ENCODE peak calls at places on chromosomes 2 and 18, in six cellular contexts. One of them, this sample, is unnamed.

GRCh38 chr2:186052930-186053329 is 314.3 kb downstream of the FSIP2 start:
- DNase-seq in body of pancreas: no peak
- DNase-seq in hepatocyte: no peak
- DNase-seq in A549: no peak
- DNase-seq in astrocyte of the spinal cord: no peak
- DNase-seq in cardiac muscle cell: no peak
- DNase-seq in this sample: no peak

GRCh38 chr2:68687018-68687417 is 43.6 kb downstream of the PROKR1 start:
- DNase-seq in body of pancreas: no peak
- DNase-seq in hepatocyte: no peak
- DNase-seq in A549: no peak
- DNase-seq in astrocyte of the spinal cord: no peak
- DNase-seq in cardiac muscle cell: no peak
- DNase-seq in this sample: no peak

GRCh38 chr18:7452331-7452730 is 114.8 kb upstream of the PTPRM start:
- DNase-seq in body of pancreas: peak
- DNase-seq in hepatocyte: peak
- DNase-seq in A549: peak
- DNase-seq in astrocyte of the spinal cord: peak
- DNase-seq in cardiac muscle cell: peak
- DNase-seq in this sample: no peak

GRCh38 chr18:78240867-78241266 is 738.8 kb upstream of the SALL3 start:
- DNase-seq in body of pancreas: no peak
- DNase-seq in hepatocyte: no peak
- DNase-seq in A549: no peak
- DNase-seq in astrocyte of the spinal cord: no peak
- DNase-seq in cardiac muscle cell: no peak
- DNase-seq in this sample: no peak

GRCh38 chr2:28004086-28004485 is 113.6 kb downstream of the BABAM2 start:
- DNase-seq in body of pancreas: no peak
- DNase-seq in hepatocyte: no peak
- DNase-seq in A549: no peak
- DNase-seq in astrocyte of the spinal cord: peak
- DNase-seq in cardiac muscle cell: peak
- DNase-seq in this sample: peak

GRCh38 chr2:150485871-150486538 is 1.5 kb downstream of the RND3 start:
- DNase-seq in body of pancreas: peak
- DNase-seq in hepatocyte: peak
- DNase-seq in A549: peak
- DNase-seq in astrocyte of the spinal cord: peak
- DNase-seq in cardiac muscle cell: peak
- DNase-seq in this sample: no peak

GRCh38 chr2:64516651-64517510 is 7.2 kb upstream of the AFTPH start:
- DNase-seq in body of pancreas: no peak
- DNase-seq in hepatocyte: no peak
- DNase-seq in A549: no peak
- DNase-seq in astrocyte of the spinal cord: no peak
- DNase-seq in cardiac muscle cell: no peak
- DNase-seq in this sample: no peak

GRCh38 chr2:37920570-37920969 is 4.5 kb upstream of the RMDN2 start:
- DNase-seq in body of pancreas: no peak
- DNase-seq in hepatocyte: no peak
- DNase-seq in A549: no peak
- DNase-seq in astrocyte of the spinal cord: peak
- DNase-seq in cardiac muscle cell: peak
- DNase-seq in this sample: peak

GRCh38 chr18:49690307-49690706 is 123.0 kb downstream of the ACAA2 start:
- DNase-seq in body of pancreas: no peak
- DNase-seq in hepatocyte: no peak
- DNase-seq in A549: no peak
- DNase-seq in astrocyte of the spinal cord: peak
- DNase-seq in cardiac muscle cell: peak
- DNase-seq in this sample: peak

GRCh38 chr2:20693317-20693716 is 26.4 kb downstream of the GDF7 start:
- DNase-seq in body of pancreas: no peak
- DNase-seq in hepatocyte: no peak
- DNase-seq in A549: no peak
- DNase-seq in astrocyte of the spinal cord: no peak
- DNase-seq in cardiac muscle cell: no peak
- DNase-seq in this sample: no peak

GRCh38 chr2:172103471-172104292 is 982 bp upstream of the DLX2 start:
- DNase-seq in body of pancreas: peak
- DNase-seq in hepatocyte: peak
- DNase-seq in A549: peak
- DNase-seq in astrocyte of the spinal cord: peak
- DNase-seq in cardiac muscle cell: peak
- DNase-seq in this sample: peak

GRCh38 chr2:216345846-216346245 is 26.4 kb downstream of the MARCHF4 start:
- DNase-seq in body of pancreas: no peak
- DNase-seq in hepatocyte: no peak
- DNase-seq in A549: no peak
- DNase-seq in astrocyte of the spinal cord: no peak
- DNase-seq in cardiac muscle cell: no peak
- DNase-seq in this sample: no peak

GRCh38 chr2:10717630-10718029 is 3.8 kb upstream of the ATP6V1C2 start:
- DNase-seq in body of pancreas: no peak
- DNase-seq in hepatocyte: no peak
- DNase-seq in A549: no peak
- DNase-seq in astrocyte of the spinal cord: peak
- DNase-seq in cardiac muscle cell: peak
- DNase-seq in this sample: peak

GRCh38 chr18:36692331-36692730 is 136.5 kb downstream of the TPGS2 start:
- DNase-seq in body of pancreas: no peak
- DNase-seq in hepatocyte: no peak
- DNase-seq in A549: no peak
- DNase-seq in astrocyte of the spinal cord: peak
- DNase-seq in cardiac muscle cell: no peak
- DNase-seq in this sample: peak

GRCh38 chr2:203683421-203683820 is 23.0 kb upstream of the CD28 start:
- DNase-seq in body of pancreas: no peak
- DNase-seq in hepatocyte: no peak
- DNase-seq in A549: no peak
- DNase-seq in astrocyte of the spinal cord: no peak
- DNase-seq in cardiac muscle cell: no peak
- DNase-seq in this sample: no peak

GRCh38 chr2:118523761-118524160 is 323.7 kb downstream of the EN1 start:
- DNase-seq in body of pancreas: no peak
- DNase-seq in hepatocyte: no peak
- DNase-seq in A549: no peak
- DNase-seq in astrocyte of the spinal cord: no peak
- DNase-seq in cardiac muscle cell: no peak
- DNase-seq in this sample: no peak

GRCh38 chr18:28485210-28485801 is 308.4 kb upstream of the CDH2 start:
- DNase-seq in body of pancreas: no peak
- DNase-seq in hepatocyte: no peak
- DNase-seq in A549: no peak
- DNase-seq in astrocyte of the spinal cord: no peak
- DNase-seq in cardiac muscle cell: no peak
- DNase-seq in this sample: no peak

GRCh38 chr18:28485918-28486317 is 309.0 kb upstream of the CDH2 start:
- DNase-seq in body of pancreas: no peak
- DNase-seq in hepatocyte: no peak
- DNase-seq in A549: no peak
- DNase-seq in astrocyte of the spinal cord: no peak
- DNase-seq in cardiac muscle cell: no peak
- DNase-seq in this sample: no peak
- H3K4me3 ChIP-seq in body of pancreas: no peak
- H3K4me3 ChIP-seq in hepatocyte: no peak
- H3K4me3 ChIP-seq in A549: no peak
- H3K4me3 ChIP-seq in astrocyte of the spinal cord: no peak
- H3K4me3 ChIP-seq in cardiac muscle cell: no peak
- H3K4me3 ChIP-seq in this sample: no peak

DNA sequence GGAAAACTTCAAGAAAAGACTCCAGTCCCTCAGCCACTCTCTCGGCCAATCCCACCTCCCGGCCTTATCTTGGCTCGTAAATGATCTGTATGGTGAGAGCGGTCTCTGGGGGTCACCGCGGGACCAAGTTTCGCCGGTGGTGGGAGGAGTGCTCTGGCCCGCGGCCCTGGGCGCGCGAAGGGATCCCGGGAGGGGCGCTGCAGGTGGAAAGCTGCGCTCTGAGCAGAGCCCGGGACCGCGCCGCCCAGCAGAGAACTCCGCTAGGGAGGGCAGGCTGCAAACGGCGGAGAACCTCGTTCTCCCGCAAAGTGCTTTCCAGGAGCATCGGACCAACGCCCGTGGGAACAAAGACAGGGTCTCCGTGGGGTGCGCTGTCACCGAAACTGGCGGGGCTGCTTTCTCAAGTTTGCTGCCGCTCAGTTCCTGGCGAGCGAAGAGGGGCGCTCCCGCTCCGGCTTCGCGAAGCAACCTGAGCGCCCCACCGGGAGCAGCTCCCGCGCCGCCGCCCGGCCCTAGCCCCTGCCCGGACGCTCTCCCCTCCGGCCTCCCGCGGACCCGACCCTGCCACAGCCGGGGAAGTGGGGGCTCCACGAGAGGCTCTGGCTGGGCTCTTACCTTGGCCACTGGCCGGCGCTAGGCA is 508 bp downstream of the LRP2 start:
- DNase-seq in body of pancreas: no peak
- DNase-seq in hepatocyte: peak
- DNase-seq in A549: peak
- DNase-seq in astrocyte of the spinal cord: peak
- DNase-seq in cardiac muscle cell: peak
- DNase-seq in this sample: no peak
- TF ChIP-seq CTCF in body of pancreas: no peak
- TF ChIP-seq CTCF in hepatocyte: no peak
- TF ChIP-seq CTCF in A549: no peak
- TF ChIP-seq CTCF in astrocyte of the spinal cord: no peak
- TF ChIP-seq CTCF in cardiac muscle cell: no peak
- TF ChIP-seq CTCF in this sample: no peak

GRCh38 chr2:55712477-55713060 is 18.9 kb upstream of the PNPT1 start:
- DNase-seq in body of pancreas: no peak
- DNase-seq in hepatocyte: peak
- DNase-seq in A549: no peak
- DNase-seq in astrocyte of the spinal cord: no peak
- DNase-seq in cardiac muscle cell: no peak
- DNase-seq in this sample: no peak
- H3K4me3 ChIP-seq in body of pancreas: no peak
- H3K4me3 ChIP-seq in hepatocyte: no peak
- H3K4me3 ChIP-seq in A549: no peak
- H3K4me3 ChIP-seq in astrocyte of the spinal cord: no peak
- H3K4me3 ChIP-seq in cardiac muscle cell: no peak
- H3K4me3 ChIP-seq in this sample: no peak

GRCh38 chr2:25204190-25204838 is 35.9 kb upstream of the POMC start:
- DNase-seq in body of pancreas: no peak
- DNase-seq in hepatocyte: no peak
- DNase-seq in A549: no peak
- DNase-seq in astrocyte of the spinal cord: no peak
- DNase-seq in cardiac muscle cell: peak
- DNase-seq in this sample: no peak

GRCh38 chr2:25201794-25202193 is 33.4 kb upstream of the POMC start:
- DNase-seq in body of pancreas: no peak
- DNase-seq in hepatocyte: no peak
- DNase-seq in A549: no peak
- DNase-seq in astrocyte of the spinal cord: no peak
- DNase-seq in cardiac muscle cell: no peak
- DNase-seq in this sample: no peak

GRCh38 chr2:25198209-25198525 is 29.8 kb upstream of the POMC start:
- DNase-seq in body of pancreas: no peak
- DNase-seq in hepatocyte: no peak
- DNase-seq in A549: no peak
- DNase-seq in astrocyte of the spinal cord: no peak
- DNase-seq in cardiac muscle cell: no peak
- DNase-seq in this sample: no peak

GRCh38 chr2:25202290-25202689 is 33.9 kb upstream of the POMC start:
- DNase-seq in body of pancreas: no peak
- DNase-seq in hepatocyte: no peak
- DNase-seq in A549: no peak
- DNase-seq in astrocyte of the spinal cord: no peak
- DNase-seq in cardiac muscle cell: no peak
- DNase-seq in this sample: no peak

DNA sequence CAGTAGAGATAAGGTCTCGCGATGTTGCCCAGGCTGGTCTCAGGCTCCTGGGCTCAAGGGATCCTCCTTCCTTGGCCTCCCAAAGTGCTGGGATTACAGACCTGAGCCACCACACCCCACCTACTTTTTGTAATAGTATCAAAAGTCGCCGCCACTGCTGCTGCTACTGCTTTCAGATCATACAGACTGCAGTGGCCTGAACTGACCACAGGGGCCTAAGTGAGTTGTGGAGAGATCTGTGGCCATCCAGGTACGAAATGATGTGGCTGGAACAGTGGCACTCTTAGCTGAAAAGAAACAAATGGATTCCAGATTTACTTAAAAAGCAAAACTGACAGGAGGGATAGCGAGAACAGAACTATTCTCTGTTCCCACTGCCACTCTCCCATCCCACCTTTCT is 32.9 kb upstream of the POMC start:
- DNase-seq in body of pancreas: no peak
- DNase-seq in hepatocyte: no peak
- DNase-seq in A549: peak
- DNase-seq in astrocyte of the spinal cord: no peak
- DNase-seq in cardiac muscle cell: no peak
- DNase-seq in this sample: no peak
- TF ChIP-seq CTCF in body of pancreas: no peak
- TF ChIP-seq CTCF in hepatocyte: no peak
- TF ChIP-seq CTCF in A549: no peak
- TF ChIP-seq CTCF in astrocyte of the spinal cord: peak
- TF ChIP-seq CTCF in cardiac muscle cell: peak
- TF ChIP-seq CTCF in this sample: peak

DNA sequence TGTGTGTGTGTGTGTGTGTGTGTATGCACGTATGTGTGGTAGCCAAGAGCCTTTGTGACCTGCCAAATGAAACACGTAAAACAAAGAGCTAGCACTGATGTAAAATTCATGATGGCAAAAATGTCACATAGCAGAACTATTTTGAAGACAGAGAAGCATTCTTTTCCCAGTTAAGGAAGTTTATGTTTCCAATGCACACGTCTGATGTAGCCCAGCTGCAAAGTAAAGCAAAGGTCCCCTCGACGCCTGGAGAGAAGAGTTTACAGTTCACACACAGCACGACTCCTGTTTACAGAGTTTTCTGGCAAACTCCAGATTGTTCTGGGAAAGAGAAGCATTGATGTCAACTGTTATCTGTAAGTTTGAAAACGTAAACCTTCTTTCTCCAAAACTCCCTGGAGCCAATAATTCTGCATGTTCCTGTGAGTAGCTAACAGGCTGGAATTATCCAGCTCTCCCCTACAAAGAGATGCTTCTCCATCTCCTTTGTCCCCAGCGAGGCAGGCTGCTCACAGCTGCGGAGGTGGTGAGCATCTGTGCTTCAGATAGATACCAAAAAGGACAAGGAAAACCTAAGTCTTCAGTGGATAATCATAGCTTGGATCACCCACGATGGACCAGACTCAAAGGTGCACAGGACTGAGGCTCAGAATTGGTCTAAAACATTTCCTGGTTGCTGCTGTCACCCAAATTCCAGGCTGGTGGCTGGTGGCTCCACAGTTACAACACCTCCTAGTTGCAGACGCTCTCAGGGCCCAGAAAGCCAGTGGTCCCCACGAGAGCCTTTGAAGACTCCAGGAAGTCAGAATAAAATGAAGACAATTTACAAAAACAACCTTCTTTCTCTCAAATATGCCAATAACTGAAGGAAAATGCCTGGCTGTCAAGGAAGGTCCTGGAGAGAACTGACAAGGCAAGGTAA is 87.5 kb downstream of the COL6A3 start:
- DNase-seq in body of pancreas: no peak
- DNase-seq in hepatocyte: peak
- DNase-seq in A549: no peak
- DNase-seq in astrocyte of the spinal cord: peak
- DNase-seq in cardiac muscle cell: peak
- DNase-seq in this sample: peak
- H3K4me3 ChIP-seq in body of pancreas: no peak
- H3K4me3 ChIP-seq in hepatocyte: no peak
- H3K4me3 ChIP-seq in A549: no peak
- H3K4me3 ChIP-seq in astrocyte of the spinal cord: no peak
- H3K4me3 ChIP-seq in cardiac muscle cell: no peak
- H3K4me3 ChIP-seq in this sample: no peak

This sample was measured in astrocyte of the cerebellum.